ENCODE peak calls at places on chromosome 6, in six cellular contexts. One of them, this sample, is unnamed.

GRCh38 chr6:130322673-130323268 is 43.0 kb upstream of the TMEM200A start:
- DNase-seq in IMR-90: peak; percentile 82
- DNase-seq in H9: no peak
- DNase-seq in trophoblast cell: peak; percentile 48
- DNase-seq in neuronal stem cell: peak; percentile 39
- DNase-seq in H1: no peak
- DNase-seq in this sample: peak; percentile 70

GRCh38 chr6:109852713-109853112 is 125.4 kb upstream of the GPR6 start:
- DNase-seq in IMR-90: no peak
- DNase-seq in H9: no peak
- DNase-seq in trophoblast cell: no peak
- DNase-seq in neuronal stem cell: no peak
- DNase-seq in H1: no peak
- DNase-seq in this sample: no peak

GRCh38 chr6:127484207-127484858 is 25.1 kb upstream of the KIAA0408 start:
- DNase-seq in IMR-90: peak; percentile 70
- DNase-seq in H9: no peak
- DNase-seq in trophoblast cell: no peak
- DNase-seq in neuronal stem cell: no peak
- DNase-seq in H1: no peak
- DNase-seq in this sample: peak; percentile 65

GRCh38 chr6:38138374-38138773 is 318.8 kb downstream of the ZFAND3 start:
- DNase-seq in IMR-90: no peak
- DNase-seq in H9: peak; percentile 71
- DNase-seq in trophoblast cell: no peak
- DNase-seq in neuronal stem cell: no peak
- DNase-seq in H1: no peak
- DNase-seq in this sample: no peak

GRCh38 chr6:100267002-100267401 is 197.7 kb downstream of the SIM1 start:
- DNase-seq in IMR-90: no peak
- DNase-seq in H9: no peak
- DNase-seq in trophoblast cell: no peak
- DNase-seq in neuronal stem cell: no peak
- DNase-seq in H1: no peak
- DNase-seq in this sample: no peak

GRCh38 chr6:163750436-163751031 is 336.0 kb downstream of the QKI start:
- DNase-seq in IMR-90: no peak
- DNase-seq in H9: no peak
- DNase-seq in trophoblast cell: no peak
- DNase-seq in neuronal stem cell: no peak
- DNase-seq in H1: no peak
- DNase-seq in this sample: no peak

GRCh38 chr6:47000842-47001241 is 41.3 kb downstream of the ADGRF1 start:
- DNase-seq in IMR-90: no peak
- DNase-seq in H9: no peak
- DNase-seq in trophoblast cell: no peak
- DNase-seq in neuronal stem cell: no peak
- DNase-seq in H1: no peak
- DNase-seq in this sample: peak; percentile 5

GRCh38 chr6:14165091-14165490 is 47.5 kb downstream of the CD83 start:
- DNase-seq in IMR-90: peak; percentile 71
- DNase-seq in H9: no peak
- DNase-seq in trophoblast cell: no peak
- DNase-seq in neuronal stem cell: no peak
- DNase-seq in H1: no peak
- DNase-seq in this sample: no peak

GRCh38 chr6:79808846-79809245 is 138.5 kb downstream of the ELOVL4 start:
- DNase-seq in IMR-90: no peak
- DNase-seq in H9: no peak
- DNase-seq in trophoblast cell: no peak
- DNase-seq in neuronal stem cell: no peak
- DNase-seq in H1: no peak
- DNase-seq in this sample: no peak

GRCh38 chr6:14258695-14259655 is 141.4 kb downstream of the CD83 start:
- DNase-seq in IMR-90: peak; percentile 3
- DNase-seq in H9: no peak
- DNase-seq in trophoblast cell: no peak
- DNase-seq in neuronal stem cell: no peak
- DNase-seq in H1: peak; percentile 49
- DNase-seq in this sample: no peak

GRCh38 chr6:35498407-35499045 is 1.6 kb upstream of the TEAD3 start:
- DNase-seq in IMR-90: no peak
- DNase-seq in H9: no peak
- DNase-seq in trophoblast cell: no peak
- DNase-seq in neuronal stem cell: no peak
- DNase-seq in H1: no peak
- DNase-seq in this sample: no peak
- H3K18ac ChIP-seq in IMR-90: no peak overlapping the region
- H3K18ac ChIP-seq in H9: peak overlapping the region; percentile 25
- H3K18ac ChIP-seq in trophoblast cell: peak overlapping the region; percentile 95
- H3K18ac ChIP-seq in neuronal stem cell: peak overlapping the region; percentile 98
- H3K18ac ChIP-seq in H1: peak overlapping the region; percentile 96
- H3K18ac ChIP-seq in this sample: peak overlapping the region; percentile 99

GRCh38 chr6:1643111-1643510 is 33.4 kb downstream of the FOXC1 start:
- DNase-seq in IMR-90: no peak
- DNase-seq in H9: no peak
- DNase-seq in trophoblast cell: no peak
- DNase-seq in neuronal stem cell: no peak
- DNase-seq in H1: no peak
- DNase-seq in this sample: no peak
- H3K4me1 ChIP-seq in IMR-90: no peaks in the 10 kb centered on the region
- H3K4me1 ChIP-seq in H9: peaks cover 2% of the 10 kb centered on the region
- H3K4me1 ChIP-seq in trophoblast cell: peaks cover 3% of the 10 kb centered on the region
- H3K4me1 ChIP-seq in neuronal stem cell: no peaks in the 10 kb centered on the region
- H3K4me1 ChIP-seq in H1: peaks cover 5% of the 10 kb centered on the region
- H3K4me1 ChIP-seq in this sample: no peaks in the 10 kb centered on the region

GRCh38 chr6:106509420-106510089 is 119.7 kb downstream of the RTN4IP1 start:
- DNase-seq in IMR-90: no peak
- DNase-seq in H9: peak; percentile 57
- DNase-seq in trophoblast cell: no peak
- DNase-seq in neuronal stem cell: peak; percentile 14
- DNase-seq in H1: peak; percentile 61
- DNase-seq in this sample: peak; percentile 65
- H2AFZ ChIP-seq in IMR-90: peak overlapping the region; percentile 86
- H2AFZ ChIP-seq in H9: no peak overlapping the region
- H2AFZ ChIP-seq in trophoblast cell: no peak overlapping the region
- H2AFZ ChIP-seq in neuronal stem cell: peak overlapping the region; percentile 73
- H2AFZ ChIP-seq in H1: peak overlapping the region; percentile 6
- H2AFZ ChIP-seq in this sample: no peak overlapping the region

GRCh38 chr6:111922454-111923297 is 49.4 kb upstream of the FYN start:
- DNase-seq in IMR-90: peak; percentile 59
- DNase-seq in H9: no peak
- DNase-seq in trophoblast cell: no peak
- DNase-seq in neuronal stem cell: no peak
- DNase-seq in H1: no peak
- DNase-seq in this sample: peak; percentile 40

GRCh38 chr6:111921108-111921507 is 47.9 kb upstream of the FYN start:
- DNase-seq in IMR-90: no peak
- DNase-seq in H9: peak; percentile 55
- DNase-seq in trophoblast cell: no peak
- DNase-seq in neuronal stem cell: no peak
- DNase-seq in H1: no peak
- DNase-seq in this sample: no peak

GRCh38 chr6:111918825-111919224 is 45.6 kb upstream of the FYN start:
- DNase-seq in IMR-90: peak; percentile 79
- DNase-seq in H9: no peak
- DNase-seq in trophoblast cell: no peak
- DNase-seq in neuronal stem cell: no peak
- DNase-seq in H1: no peak
- DNase-seq in this sample: no peak

GRCh38 chr6:111916747-111917146 is 43.5 kb upstream of the FYN start:
- DNase-seq in IMR-90: no peak
- DNase-seq in H9: no peak
- DNase-seq in trophoblast cell: no peak
- DNase-seq in neuronal stem cell: no peak
- DNase-seq in H1: no peak
- DNase-seq in this sample: no peak

DNA sequence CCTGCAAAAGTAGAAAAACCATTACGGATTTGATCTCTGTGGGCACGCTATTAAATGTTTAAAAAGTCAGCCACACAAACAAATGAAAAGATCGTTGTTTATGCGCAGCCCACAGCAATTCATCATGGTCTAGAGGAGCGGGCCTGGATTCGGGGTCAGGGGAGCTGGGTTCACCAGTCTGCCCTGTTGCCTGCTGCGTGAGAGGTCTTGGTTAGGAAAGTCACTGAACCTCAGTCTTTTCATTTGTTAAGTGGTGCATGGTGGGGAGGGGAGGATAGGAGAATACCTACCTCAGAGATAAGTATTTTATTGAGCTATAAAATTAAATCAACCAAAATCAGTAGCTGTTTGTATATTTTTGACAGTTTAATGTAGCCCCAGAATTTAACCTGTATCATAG is 47.3 kb upstream of the FYN start:
- DNase-seq in IMR-90: no peak
- DNase-seq in H9: no peak
- DNase-seq in trophoblast cell: no peak
- DNase-seq in neuronal stem cell: no peak
- DNase-seq in H1: no peak
- DNase-seq in this sample: no peak
- H3K18ac ChIP-seq in IMR-90: no peak overlapping the region
- H3K18ac ChIP-seq in H9: no peak overlapping the region
- H3K18ac ChIP-seq in trophoblast cell: no peak overlapping the region
- H3K18ac ChIP-seq in neuronal stem cell: no peak overlapping the region
- H3K18ac ChIP-seq in H1: peak overlapping the region; percentile 10
- H3K18ac ChIP-seq in this sample: no peak overlapping the region